ENCODE peak calls at places on chromosomes 2 and 18, in seven cellular contexts. X, B, L, C, K, Q and J are unnamed samples.

GRCh38 chr2:138071720-138072719 is 107.7 kb downstream of the HNMT start:
- DNase-seq in X (no peak), B (no peak), L (peak; percentile 100), C (no peak), K (no peak), Q (no peak), J (no peak)

GRCh38 chr18:58095655-58096054 is 51.6 kb downstream of the NEDD4L start:
- DNase-seq in X (no peak), B (no peak), L (no peak), C (no peak), K (no peak), Q (no peak), J (no peak)

GRCh38 chr18:74803769-74804168 is 206.1 kb downstream of the ZNF407 start:
- DNase-seq in X (no peak), B (no peak), L (no peak), C (no peak), K (no peak), Q (peak; percentile 81), J (no peak)

GRCh38 chr2:111235616-111236015 is 114.9 kb downstream of the BCL2L11 start:
- DNase-seq in X (no peak), B (no peak), L (no peak), C (no peak), K (no peak), Q (no peak), J (no peak)

GRCh38 chr2:12032421-12032820 is 286.0 kb downstream of the LPIN1 start:
- DNase-seq in X (no peak), B (no peak), L (no peak), C (no peak), K (no peak), Q (no peak), J (no peak)

GRCh38 chr2:1659951-1660565 is 84.3 kb downstream of the PXDN start:
- DNase-seq in X (no peak), B (no peak), L (no peak), C (no peak), K (no peak), Q (no peak), J (no peak)

GRCh38 chr2:237488901-237489860 is 2.1 kb downstream of the MLPH start:
- DNase-seq in X (no peak), B (peak; percentile 57), L (peak; percentile 93), C (no peak), K (peak; percentile 47), Q (peak; percentile 51), J (no peak)

GRCh38 chr2:162138310-162138709 is 13.7 kb downstream of the GCG start:
- DNase-seq in X (no peak), B (no peak), L (no peak), C (no peak), K (no peak), Q (no peak), J (no peak)

GRCh38 chr2:216308532-216308931 is 63.8 kb downstream of the MARCHF4 start:
- DNase-seq in X (no peak), B (no peak), L (no peak), C (no peak), K (no peak), Q (no peak), J (no peak)

GRCh38 chr2:187115627-187116026 is 266.7 kb upstream of the ZSWIM2 start:
- DNase-seq in X (no peak), B (no peak), L (no peak), C (no peak), K (no peak), Q (no peak), J (no peak)

GRCh38 chr2:120552800-120553471 is 182.7 kb upstream of the GLI2 start:
- DNase-seq in X (no peak), B (no peak), L (peak; percentile 86), C (peak; percentile 91), K (peak; percentile 89), Q (peak; percentile 44), J (no peak)
- TF ChIP-seq CTCF in X (no peak), B (peak; percentile 23), L (peak; percentile 77), C (peak; percentile 88), K (peak; percentile 73), Q (peak; percentile 63), J (peak; percentile 50)

GRCh38 chr18:47263828-47264314 is 12.4 kb upstream of the SKOR2 start:
- DNase-seq in X (no peak), B (no peak), L (no peak), C (peak; percentile 76), K (no peak), Q (no peak), J (no peak)
- H3K4me3 ChIP-seq in X (no peak overlapping the region), B (peak overlapping the region; percentile 37), L (no peak overlapping the region), C (peak overlapping the region; percentile 84), K (no peak overlapping the region), Q (peak overlapping the region; percentile 42), J (peak overlapping the region; percentile 50)

GRCh38 chr2:61900246-61900645 is 5.2 kb upstream of the COMMD1 start:
- DNase-seq in X (no peak), B (no peak), L (no peak), C (no peak), K (no peak), Q (no peak), J (no peak)

GRCh38 chr2:61898810-61899209 is 6.7 kb upstream of the COMMD1 start:
- DNase-seq in X (no peak), B (no peak), L (peak; percentile 44), C (no peak), K (no peak), Q (peak; percentile 37), J (no peak)
- TF ChIP-seq CTCF in X (no peak), B (peak; percentile 37), L (peak; percentile 65), C (no peak), K (peak; percentile 12), Q (peak; percentile 60), J (peak; percentile 56)

DNA sequence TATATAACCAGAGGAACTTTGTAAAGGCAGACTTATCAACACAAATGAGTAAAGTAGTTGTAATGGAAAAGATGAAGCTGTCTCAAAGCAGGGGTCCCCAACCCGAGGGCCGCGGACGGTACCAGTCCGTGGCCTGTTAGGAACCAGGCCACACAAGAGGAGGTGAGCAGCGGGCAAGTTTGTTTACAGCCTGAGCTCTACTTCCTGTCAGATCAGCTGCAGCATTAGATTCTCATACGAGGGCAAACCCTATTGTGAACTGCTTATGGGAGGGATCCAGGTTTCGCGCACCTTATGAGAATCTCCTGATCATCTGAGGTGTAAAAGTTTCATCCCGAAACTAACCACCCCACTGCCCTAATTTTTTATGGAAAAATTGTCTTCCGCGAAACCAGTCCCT is 57.4 kb upstream of the MSTN start:
- DNase-seq in X (peak; percentile 52), B (no peak), L (no peak), C (peak; percentile 46), K (no peak), Q (no peak), J (no peak)
- H3K4me3 ChIP-seq in X (no peak overlapping the region), B (no peak overlapping the region), L (no peak overlapping the region), C (peak overlapping the region; percentile 58), K (peak overlapping the region; percentile 36), Q (no peak overlapping the region), J (no peak overlapping the region)

GRCh38 chr18:9831046-9831722 is 54.6 kb upstream of the TXNDC2 start:
- DNase-seq in X (no peak), B (no peak), L (no peak), C (no peak), K (no peak), Q (no peak), J (no peak)
- TF ChIP-seq CTCF in X (no peak), B (no peak), L (no peak), C (no peak), K (no peak), Q (peak; percentile 26), J (no peak)